ENCODE peak calls at places on chromosomes 11 and 22, in ten cellular contexts. Z is EL; M is foreskin fibroblast; D is body of pancreas; G is stimulated activated CD8-positive, alpha-beta memory T cell treated with anti-CD3 and anti-CD28 coated beads, Interleukin-15, amount 100 ng/mL, for 1 hour; C is cardiac muscle cell; A is T-cell; W is AG08395; L is fibroblast of lung; Y is activated T-helper 1 cell treated with Interleukin-2 at 50 U/mL for 16 hours. N is an unnamed sample.

GRCh38 chr11:1010006-1010405 is 26.5 kb downstream of the MUC6 start:
- DNase-seq in Z (no peak), M (no peak), D (peak), G (no peak), C (no peak), A (no peak), W (no peak), L (no peak), Y (no peak), N (no peak)

GRCh38 chr11:112656772-112657428 is 304.3 kb upstream of the NCAM1 start:
- DNase-seq in Z (peak), M (peak), D (no peak), G (no peak), C (peak), A (no peak), W (peak), L (peak), Y (no peak), N (no peak)

GRCh38 chr11:35215945-35216344 is 77.0 kb downstream of the CD44 start:
- DNase-seq in Z (no peak), M (no peak), D (no peak), G (no peak), C (no peak), A (no peak), W (no peak), L (no peak), Y (no peak), N (no peak)

GRCh38 chr11:106493751-106494150 is 416.3 kb downstream of the AASDHPPT start:
- DNase-seq in Z (no peak), M (no peak), D (no peak), G (no peak), C (peak), A (no peak), W (no peak), L (peak), Y (no peak), N (no peak)

GRCh38 chr11:88411265-88411664 is 73.7 kb upstream of the CTSC start:
- DNase-seq in Z (peak), M (peak), D (no peak), G (no peak), C (no peak), A (no peak), W (peak), L (peak), Y (no peak), N (no peak)

GRCh38 chr22:26718905-26719304 is 61.5 kb downstream of the MIAT start:
- DNase-seq in Z (peak), M (peak), D (no peak), G (no peak), C (peak), A (no peak), W (peak), L (peak), Y (no peak), N (no peak)

GRCh38 chr22:38202437-38203089 is 769 bp downstream of the MAFF start:
- DNase-seq in Z (peak), M (peak), D (peak), G (no peak), C (peak), A (peak), W (peak), L (peak), Y (peak), N (peak)

GRCh38 chr22:48754611-48755331 is 1072.9 kb downstream of the BRD1 start:
- DNase-seq in Z (no peak), M (no peak), D (no peak), G (no peak), C (no peak), A (no peak), W (no peak), L (no peak), Y (no peak), N (no peak)

GRCh38 chr11:13679768-13680167 is 11.3 kb downstream of the FAR1 start:
- DNase-seq in Z (no peak), M (no peak), D (no peak), G (no peak), C (no peak), A (no peak), W (no peak), L (no peak), Y (no peak), N (no peak)

GRCh38 chr22:49548356-49549202 is 279.1 kb downstream of the BRD1 start:
- DNase-seq in Z (no peak), M (no peak), D (peak), G (no peak), C (no peak), A (no peak), W (no peak), L (no peak), Y (no peak), N (peak)

GRCh38 chr22:32926600-32926999 is 125.1 kb downstream of the TIMP3 start:
- DNase-seq in Z (peak), M (peak), D (no peak), G (no peak), C (peak), A (no peak), W (peak), L (peak), Y (no peak), N (no peak)

GRCh38 chr22:36368359-36368983 is 19.3 kb downstream of the MYH9 start:
- DNase-seq in Z (peak), M (peak), D (no peak), G (no peak), C (peak), A (no peak), W (peak), L (peak), Y (no peak), N (no peak)

GRCh38 chr11:88103337-88104206 is 71.7 kb downstream of the RAB38 start:
- DNase-seq in Z (peak), M (peak), D (peak), G (no peak), C (peak), A (no peak), W (peak), L (peak), Y (peak), N (no peak)

GRCh38 chr11:121892131-121892681 is 223.8 kb downstream of the BLID start:
- DNase-seq in Z (peak), M (peak), D (no peak), G (no peak), C (peak), A (no peak), W (peak), L (peak), Y (no peak), N (no peak)

GRCh38 chr11:125376117-125376516 is 119.9 kb downstream of the FEZ1 start:
- DNase-seq in Z (no peak), M (no peak), D (peak), G (no peak), C (peak), A (no peak), W (no peak), L (no peak), Y (no peak), N (no peak)

GRCh38 chr11:124839051-124839971 is 25.9 kb upstream of the ROBO3 start:
- DNase-seq in Z (no peak), M (no peak), D (no peak), G (no peak), C (no peak), A (no peak), W (no peak), L (no peak), Y (no peak), N (no peak)

GRCh38 chr22:20595461-20595860 is 88.1 kb downstream of the MED15 start:
- DNase-seq in Z (no peak), M (no peak), D (no peak), G (no peak), C (no peak), A (no peak), W (no peak), L (no peak), Y (no peak), N (no peak)

GRCh38 chr11:114135737-114136151 is 76.2 kb downstream of the ZBTB16 start:
- DNase-seq in Z (peak), M (peak), D (no peak), G (no peak), C (peak), A (no peak), W (peak), L (peak), Y (no peak), N (no peak)

GRCh38 chr11:71364806-71365205 is 83.4 kb downstream of the DHCR7 start:
- DNase-seq in Z (no peak), M (no peak), D (no peak), G (no peak), C (no peak), A (no peak), W (no peak), L (no peak), Y (no peak), N (no peak)

GRCh38 chr11:126345759-126346585 is 9.5 kb upstream of the ST3GAL4 start:
- DNase-seq in Z (peak), M (peak), D (peak), G (no peak), C (peak), A (no peak), W (peak), L (peak), Y (no peak), N (no peak)

GRCh38 chr11:126722006-126722736 is 278.4 kb downstream of the KIRREL3 start:
- DNase-seq in Z (no peak), M (no peak), D (no peak), G (no peak), C (no peak), A (no peak), W (no peak), L (no peak), Y (no peak), N (no peak)

GRCh38 chr11:7830740-7831139 is 34.0 kb upstream of the OR5P2 start:
- DNase-seq in Z (no peak), M (no peak), D (no peak), G (no peak), C (no peak), A (no peak), W (no peak), L (no peak), Y (no peak), N (no peak)

GRCh38 chr11:118924591-118925585 is 838 bp downstream of the BCL9L start:
- DNase-seq in Z (peak), M (no peak), D (peak), G (no peak), C (peak), A (peak), W (no peak), L (peak), Y (no peak), N (no peak)

GRCh38 chr11:71490731-71491390 is 36.2 kb upstream of the KRTAP5-7 start:
- DNase-seq in Z (no peak), M (no peak), D (no peak), G (no peak), C (no peak), A (no peak), W (no peak), L (no peak), Y (no peak), N (no peak)

GRCh38 chr22:43451651-43452050 is 39.8 kb downstream of the MPPED1 start:
- DNase-seq in Z (no peak), M (no peak), D (no peak), G (no peak), C (no peak), A (no peak), W (no peak), L (no peak), Y (no peak), N (no peak)

GRCh38 chr22:45975266-45976161 is 1.4 kb downstream of the WNT7B start:
- DNase-seq in Z (no peak), M (no peak), D (peak), G (no peak), C (no peak), A (no peak), W (no peak), L (no peak), Y (no peak), N (no peak)

GRCh38 chr11:63866211-63866610 is 27.3 kb downstream of the MARK2 start:
- DNase-seq in Z (peak), M (peak), D (peak), G (peak), C (peak), A (peak), W (no peak), L (peak), Y (peak), N (no peak)

GRCh38 chr11:8988329-8989234 is 15.2 kb downstream of the NRIP3 start:
- DNase-seq in Z (peak), M (peak), D (no peak), G (no peak), C (peak), A (no peak), W (peak), L (no peak), Y (no peak), N (no peak)

GRCh38 chr11:130872961-130873360 is 43.3 kb downstream of the SNX19 start:
- DNase-seq in Z (peak), M (peak), D (no peak), G (no peak), C (peak), A (no peak), W (peak), L (peak), Y (no peak), N (no peak)

GRCh38 chr11:72295471-72295870 is 51.5 kb upstream of the PHOX2A start:
- DNase-seq in Z (no peak), M (no peak), D (no peak), G (no peak), C (no peak), A (no peak), W (no peak), L (no peak), Y (no peak), N (no peak)

GRCh38 chr22:39215070-39215396 is 29.7 kb downstream of the PDGFB start:
- DNase-seq in Z (no peak), M (no peak), D (no peak), G (no peak), C (no peak), A (no peak), W (no peak), L (no peak), Y (no peak), N (no peak)

GRCh38 chr22:28440517-28441366 is 238.9 kb downstream of the TTC28 start:
- DNase-seq in Z (peak), M (peak), D (peak), G (no peak), C (peak), A (no peak), W (peak), L (peak), Y (no peak), N (no peak)

GRCh38 chr11:66880484-66881211 is 23.8 kb downstream of the LRFN4 start:
- DNase-seq in Z (no peak), M (no peak), D (peak), G (no peak), C (no peak), A (no peak), W (no peak), L (no peak), Y (no peak), N (no peak)

GRCh38 chr11:299951-300735 is 817 bp upstream of the IFITM5 start:
- DNase-seq in Z (no peak), M (no peak), D (peak), G (no peak), C (peak), A (no peak), W (peak), L (no peak), Y (no peak), N (no peak)

GRCh38 chr11:33723238-33723881 is 12.9 kb downstream of the CD59 start:
- DNase-seq in Z (peak), M (peak), D (no peak), G (no peak), C (peak), A (no peak), W (peak), L (peak), Y (no peak), N (no peak)

GRCh38 chr11:57335343-57336110 is at the start of gene SSRP1:
- DNase-seq in Z (peak), M (peak), D (peak), G (peak), C (peak), A (peak), W (peak), L (peak), Y (peak), N (peak)

N was measured in NCI-H1930.